ENCODE peak calls at places on chromosomes 1 and 21, in eight cellular contexts. S is epithelial cell of proximal tubule, G is sigmoid colon, W is prostate gland, B is lower leg skin, E is colonic mucosa, D is endothelial cell, A is PC-9. P is an unnamed sample.

GRCh38 chr1:210397252-210397651 is 68.5 kb downstream of the HHAT start:
- DNase-seq in S (no peak), G (no peak), W (no peak), B (no peak), E (no peak), D (no peak), A (no peak), P (no peak)

GRCh38 chr1:24415910-24416665 is 486 bp downstream of the NIPAL3 start:
- DNase-seq in S (no peak), G (no peak), W (peak), B (no peak), E (peak), D (no peak), A (peak), P (peak)

GRCh38 chr1:116806245-116806644 is 52.0 kb downstream of the CD2 start:
- DNase-seq in S (no peak), G (no peak), W (no peak), B (no peak), E (no peak), D (no peak), A (no peak), P (no peak)

GRCh38 chr1:229786974-229787610 is 161.0 kb downstream of the URB2 start:
- DNase-seq in S (no peak), G (no peak), W (no peak), B (no peak), E (no peak), D (no peak), A (no peak), P (no peak)

GRCh38 chr1:33841516-33841915 is 22.4 kb upstream of the HMGB4 start:
- DNase-seq in S (no peak), G (no peak), W (no peak), B (no peak), E (no peak), D (no peak), A (no peak), P (no peak)

GRCh38 chr1:54542962-54543539 is 5.0 kb upstream of the ACOT11 start:
- DNase-seq in S (no peak), G (no peak), W (no peak), B (no peak), E (no peak), D (no peak), A (no peak), P (no peak)

GRCh38 chr1:155931332-155932038 is 2.7 kb downstream of the KHDC4 start:
- DNase-seq in S (peak), G (no peak), W (no peak), B (no peak), E (no peak), D (no peak), A (no peak), P (no peak)

GRCh38 chr1:151520359-151520758 is 9.2 kb downstream of the CGN start:
- DNase-seq in S (no peak), G (no peak), W (no peak), B (no peak), E (no peak), D (no peak), A (no peak), P (no peak)

GRCh38 chr1:208907785-208908184 is 663.6 kb upstream of the PLXNA2 start:
- DNase-seq in S (no peak), G (no peak), W (no peak), B (no peak), E (no peak), D (no peak), A (no peak), P (no peak)

GRCh38 chr1:41663671-41664400 is 179.4 kb upstream of the EDN2 start:
- DNase-seq in S (no peak), G (no peak), W (no peak), B (no peak), E (no peak), D (no peak), A (no peak), P (no peak)

GRCh38 chr1:6136516-6137220 is 43.5 kb downstream of the CHD5 start:
- DNase-seq in S (no peak), G (peak), W (no peak), B (no peak), E (no peak), D (no peak), A (no peak), P (peak)

GRCh38 chr1:94178896-94179295 is 57.9 kb upstream of the ABCA4 start:
- DNase-seq in S (no peak), G (no peak), W (no peak), B (no peak), E (no peak), D (no peak), A (no peak), P (no peak)

GRCh38 chr1:3352084-3352951 is 102.1 kb upstream of the ARHGEF16 start:
- DNase-seq in S (no peak), G (peak), W (peak), B (peak), E (peak), D (no peak), A (no peak), P (no peak)

GRCh38 chr21:46477765-46478164 is 19.1 kb downstream of the DIP2A start:
- DNase-seq in S (no peak), G (no peak), W (no peak), B (no peak), E (no peak), D (no peak), A (peak), P (no peak)

GRCh38 chr1:6179564-6180175 is 451 bp downstream of the CHD5 start:
- DNase-seq in S (no peak), G (no peak), W (no peak), B (no peak), E (no peak), D (no peak), A (no peak), P (no peak)

GRCh38 chr1:160724445-160725242 is 13.0 kb upstream of the CD48 start:
- DNase-seq in S (no peak), G (no peak), W (no peak), B (no peak), E (no peak), D (no peak), A (no peak), P (no peak)
- TF ChIP-seq CTCF in S (no peak), G (no peak), W (no peak), B (no peak), E (no peak), D (no peak), A (no peak), P (no peak)

GRCh38 chr1:201126832-201127754 is at the start of gene ASCL5:
- DNase-seq in S (no peak), G (no peak), W (no peak), B (no peak), E (peak), D (no peak), A (peak), P (no peak)
- TF ChIP-seq CTCF in S (peak), G (no peak), W (no peak), B (no peak), E (no peak), D (no peak), A (peak), P (no peak)

DNA sequence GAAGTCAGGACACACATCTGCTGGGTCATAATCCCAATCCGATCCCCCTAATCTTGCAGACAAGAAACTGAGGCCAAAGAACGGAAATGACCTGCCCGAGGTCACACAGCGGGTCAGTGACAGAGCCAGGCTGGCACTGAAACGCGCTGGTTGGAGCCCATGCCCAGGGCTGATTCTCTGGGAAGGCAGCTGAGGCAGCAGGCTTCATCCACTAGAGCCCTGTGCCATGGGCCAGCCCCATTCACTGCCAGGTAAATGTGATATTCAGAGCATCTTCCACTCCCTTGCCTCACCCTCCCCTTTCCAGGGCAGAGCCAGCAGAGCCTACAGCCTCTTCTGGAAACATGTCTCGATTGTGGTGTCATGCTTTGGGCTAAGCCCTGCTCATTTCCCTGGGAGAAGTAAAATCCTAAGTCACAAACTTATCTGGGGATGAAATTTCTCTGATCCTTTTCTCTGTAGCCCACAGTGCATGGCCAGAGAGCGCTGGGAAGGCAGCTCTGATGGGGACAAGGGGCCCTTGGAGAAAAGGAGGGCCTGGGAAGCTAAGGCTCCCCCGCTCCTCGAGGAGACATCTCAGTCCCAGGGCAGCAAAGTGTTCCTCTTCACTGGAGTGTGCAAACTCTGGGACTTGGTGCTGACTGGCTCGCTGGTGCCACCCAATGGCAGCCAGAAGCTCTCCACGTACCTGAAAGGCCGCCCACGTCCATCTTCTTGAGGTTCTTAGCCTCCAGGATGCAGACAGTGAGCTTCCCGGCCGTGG is 110.4 kb downstream of the SYT2 start:
- DNase-seq in S (no peak), G (peak), W (peak), B (peak), E (peak), D (peak), A (peak), P (no peak)
- TF ChIP-seq CTCF in S (peak), G (peak), W (peak), B (no peak), E (peak), D (peak), A (peak), P (peak)

GRCh38 chr1:9539165-9539828 is at the start of gene SLC25A33:
- DNase-seq in S (no peak), G (peak), W (peak), B (peak), E (peak), D (peak), A (peak), P (peak)

GRCh38 chr1:9537863-9538668 is 1.2 kb upstream of the SLC25A33 start:
- DNase-seq in S (no peak), G (no peak), W (peak), B (peak), E (peak), D (no peak), A (no peak), P (no peak)

GRCh38 chr1:9542425-9542824 is 3.2 kb downstream of the SLC25A33 start:
- DNase-seq in S (no peak), G (peak), W (peak), B (no peak), E (peak), D (no peak), A (no peak), P (no peak)

GRCh38 chr1:9538669-9539164 is 548 bp upstream of the SLC25A33 start:
- DNase-seq in S (no peak), G (peak), W (no peak), B (no peak), E (peak), D (no peak), A (no peak), P (no peak)

GRCh38 chr1:9539829-9540550 is 725 bp downstream of the SLC25A33 start:
- DNase-seq in S (no peak), G (peak), W (peak), B (no peak), E (peak), D (peak), A (no peak), P (peak)
- TF ChIP-seq CTCF in S (no peak), G (no peak), W (no peak), B (no peak), E (no peak), D (no peak), A (no peak), P (no peak)

DNA sequence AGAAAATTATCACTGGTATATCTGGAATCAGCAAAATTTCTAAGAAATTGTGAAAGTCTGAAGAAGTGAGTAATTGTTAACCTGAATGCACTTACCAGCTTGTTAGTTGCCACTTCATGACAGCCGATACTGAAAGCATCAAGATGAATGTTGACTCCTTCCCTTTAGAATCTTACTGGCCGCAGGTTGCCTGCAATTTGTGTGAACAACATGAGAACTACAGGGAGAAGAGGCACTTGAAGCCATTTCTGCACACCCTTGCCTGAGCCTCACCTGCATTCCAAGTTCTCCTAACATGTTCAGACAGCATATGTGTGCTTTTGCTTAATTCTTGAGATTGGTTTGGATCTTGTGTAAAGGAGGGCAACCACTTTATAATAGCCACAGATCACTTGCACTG is 59.2 kb upstream of the SSX2IP start:
- DNase-seq in S (no peak), G (no peak), W (no peak), B (no peak), E (no peak), D (no peak), A (no peak), P (no peak)
- TF ChIP-seq CTCF in S (no peak), G (no peak), W (no peak), B (no peak), E (no peak), D (no peak), A (no peak), P (no peak)

GRCh38 chr1:18965206-18966173 is 9.0 kb upstream of the IFFO2 start:
- DNase-seq in S (peak), G (peak), W (no peak), B (no peak), E (no peak), D (no peak), A (peak), P (no peak)
- TF ChIP-seq CTCF in S (peak), G (no peak), W (no peak), B (no peak), E (no peak), D (no peak), A (no peak), P (no peak)

DNA sequence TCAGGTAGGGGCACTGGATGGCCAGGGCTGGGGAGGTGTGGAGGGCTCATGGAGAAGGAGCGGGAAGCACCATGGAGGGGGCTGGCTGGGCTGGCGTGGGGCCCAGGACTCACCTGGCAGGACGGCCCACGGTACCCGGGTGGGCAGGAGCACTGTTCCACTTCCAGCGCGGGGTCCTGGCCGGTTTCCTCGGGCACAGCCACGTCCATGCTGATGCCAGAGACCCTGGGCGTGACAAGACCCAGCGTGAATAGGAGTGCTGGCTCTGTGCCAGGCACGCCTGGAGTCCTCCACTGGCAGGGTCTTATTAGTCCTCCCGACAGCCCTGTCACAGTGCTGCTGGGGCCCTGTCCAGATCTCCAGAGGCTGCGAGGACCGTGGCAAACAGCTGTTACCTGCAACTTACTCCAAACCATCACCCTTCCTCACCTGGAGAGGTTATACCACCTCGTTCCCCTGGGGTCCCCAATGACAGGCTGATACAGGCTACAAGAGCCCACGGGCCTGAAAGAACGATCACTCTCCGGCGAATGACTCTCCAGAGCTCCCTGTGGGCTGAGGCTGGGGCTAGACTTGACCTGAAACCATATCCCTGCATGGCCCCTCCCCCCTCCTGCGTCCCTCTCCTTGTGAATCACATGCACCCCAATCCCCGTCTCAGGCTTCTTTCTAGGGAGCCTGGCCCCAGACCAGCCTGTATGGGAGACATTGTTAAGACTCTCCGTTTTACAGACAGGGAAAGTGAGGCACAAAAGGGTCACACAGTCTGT is 62.1 kb downstream of the HSPG2 start:
- DNase-seq in S (no peak), G (no peak), W (no peak), B (no peak), E (no peak), D (no peak), A (no peak), P (no peak)
- TF ChIP-seq CTCF in S (no peak), G (no peak), W (no peak), B (no peak), E (no peak), D (no peak), A (no peak), P (no peak)

GRCh38 chr1:21365036-21365435 is 74.8 kb upstream of the ECE1 start:
- DNase-seq in S (no peak), G (no peak), W (no peak), B (no peak), E (no peak), D (no peak), A (no peak), P (no peak)

GRCh38 chr1:21366288-21366687 is 73.6 kb upstream of the NBPF3 start:
- DNase-seq in S (no peak), G (no peak), W (no peak), B (no peak), E (no peak), D (no peak), A (no peak), P (no peak)

GRCh38 chr1:21369905-21370304 is 70.0 kb upstream of the NBPF3 start:
- DNase-seq in S (no peak), G (no peak), W (no peak), B (no peak), E (no peak), D (no peak), A (no peak), P (no peak)

GRCh38 chr1:21372383-21372782 is 67.6 kb upstream of the NBPF3 start:
- DNase-seq in S (no peak), G (no peak), W (no peak), B (no peak), E (no peak), D (no peak), A (no peak), P (no peak)

DNA sequence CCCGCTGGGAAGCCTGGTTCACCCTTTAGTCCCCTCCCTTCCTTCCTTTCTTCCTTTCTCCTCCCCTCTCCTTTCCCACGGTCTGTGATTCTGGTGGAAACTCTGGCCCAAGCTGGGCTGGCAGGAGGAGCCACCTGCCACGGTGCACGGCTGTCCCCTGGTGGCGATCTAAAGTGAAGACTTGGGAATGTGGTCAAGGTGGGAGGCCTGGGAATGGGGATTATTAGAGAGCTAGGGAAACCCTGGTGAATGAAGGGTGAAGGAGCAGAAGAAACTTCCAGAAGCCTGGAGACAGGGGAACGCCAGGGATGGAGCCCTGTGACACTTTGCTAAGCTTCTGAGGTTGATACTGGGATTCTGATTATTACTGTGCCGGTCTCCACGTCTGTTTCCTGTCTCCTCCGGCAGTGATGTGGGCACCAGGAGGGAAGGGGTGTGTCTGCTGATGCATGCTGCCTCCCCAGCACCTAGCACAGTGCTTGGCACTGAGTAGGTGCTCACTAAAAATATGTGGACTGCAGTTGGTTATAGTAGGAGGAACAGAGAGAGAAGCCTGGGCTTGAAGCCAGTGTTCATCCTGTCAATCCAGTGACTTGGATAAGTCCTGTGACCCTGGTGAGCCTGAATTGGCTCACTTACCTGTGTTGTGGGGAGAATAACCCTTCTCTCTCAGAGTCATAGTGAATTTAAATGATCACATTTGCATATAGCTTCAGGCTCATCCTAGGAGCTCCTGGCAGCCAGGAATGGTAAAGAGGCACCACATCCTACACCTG is 71.2 kb upstream of the NBPF3 start:
- DNase-seq in S (peak), G (peak), W (peak), B (peak), E (peak), D (peak), A (peak), P (peak)
- TF ChIP-seq CTCF in S (peak), G (peak), W (peak), B (peak), E (peak), D (peak), A (peak), P (peak)

GRCh38 chr1:177922209-177922608 is 47.6 kb downstream of the SEC16B start:
- DNase-seq in S (no peak), G (no peak), W (no peak), B (no peak), E (no peak), D (no peak), A (no peak), P (no peak)
- TF ChIP-seq CTCF in S (no peak), G (no peak), W (no peak), B (no peak), E (no peak), D (no peak), A (no peak), P (no peak)